ENCODE peak calls at places on chromosomes 7 and 10, in ten cellular contexts. I is HepG2, W is H1, T is neural progenitor cell, X is MM.1S, S is PC-3, V is fibroblast of lung, Q is GM23248, D is endothelial cell of umbilical vein, L is HCT116. K is an unnamed sample.

GRCh38 chr10:28716748-28717147 is 39.4 kb downstream of the BAMBI start:
- DNase-seq in V (no peak), X (no peak), S (no peak), D (no peak), W (no peak), L (no peak), T (no peak), Q (no peak), I (no peak), K (no peak)

GRCh38 chr7:1898628-1899185 is 228.6 kb downstream of the ELFN1 start:
- DNase-seq in S (no peak), W (no peak), L (no peak), X (no peak), D (no peak), I (no peak), V (no peak), Q (no peak), T (no peak), K (no peak)

GRCh38 chr10:51937736-51938135 is 238.3 kb upstream of the CSTF2T start:
- DNase-seq in X (no peak), V (peak), T (no peak), S (no peak), I (no peak), D (no peak), Q (peak), W (no peak), L (no peak), K (no peak)

GRCh38 chr10:3056280-3057037 is 10.9 kb upstream of the PFKP start:
- DNase-seq in I (no peak), Q (no peak), V (no peak), S (no peak), T (no peak), D (no peak), W (no peak), L (no peak), X (no peak), K (no peak)

GRCh38 chr10:117090831-117091230 is 47.2 kb downstream of the VAX1 start:
- DNase-seq in W (no peak), S (no peak), I (no peak), L (no peak), T (no peak), V (no peak), X (no peak), D (no peak), Q (no peak), K (no peak)

GRCh38 chr7:57412168-57412567 is 37.8 kb upstream of the ZNF716 start:
- DNase-seq in S (no peak), Q (no peak), L (no peak), W (no peak), T (no peak), X (no peak), V (no peak), D (no peak), I (no peak), K (no peak)

GRCh38 chr10:30828680-30829079 is 199.1 kb upstream of the LYZL2 start:
- DNase-seq in X (no peak), V (no peak), S (no peak), L (no peak), T (no peak), I (no peak), Q (no peak), W (no peak), D (no peak), K (no peak)

GRCh38 chr7:4960363-4960762 is 1.4 kb upstream of the MMD2 start:
- DNase-seq in W (no peak), X (no peak), I (no peak), D (no peak), Q (no peak), L (no peak), S (no peak), V (no peak), T (no peak), K (no peak)

GRCh38 chr10:299512-299911 is 164.3 kb downstream of the ZMYND11 start:
- DNase-seq in Q (no peak), W (no peak), D (no peak), X (no peak), V (no peak), S (no peak), L (no peak), I (no peak), T (no peak), K (no peak)

GRCh38 chr7:41190615-41191014 is 512.3 kb downstream of the INHBA start:
- DNase-seq in T (no peak), I (no peak), X (no peak), L (no peak), S (no peak), Q (no peak), W (no peak), D (peak), V (no peak), K (no peak)

GRCh38 chr7:140312141-140312846 is 86.0 kb downstream of the SLC37A3 start:
- DNase-seq in Q (no peak), W (no peak), I (no peak), L (no peak), T (no peak), S (no peak), V (no peak), X (no peak), D (no peak), K (no peak)

GRCh38 chr10:80289451-80290287 is at the start of gene MAT1A:
- DNase-seq in Q (peak), L (peak), X (no peak), W (peak), S (no peak), D (no peak), T (no peak), I (peak), V (peak), K (no peak)

GRCh38 chr7:112079671-112080070 is 126.5 kb downstream of the DOCK4 start:
- DNase-seq in Q (peak), L (no peak), T (no peak), W (no peak), I (no peak), D (no peak), S (peak), V (peak), X (peak), K (no peak)

GRCh38 chr7:55164527-55164926 is 145.7 kb downstream of the EGFR start:
- DNase-seq in T (no peak), V (no peak), D (no peak), I (no peak), X (no peak), L (no peak), Q (no peak), S (no peak), W (no peak), K (no peak)

GRCh38 chr10:59648711-59649201 is 60.9 kb downstream of the SLC16A9 start:
- DNase-seq in X (no peak), T (peak), W (no peak), I (no peak), D (no peak), V (no peak), S (no peak), Q (peak), L (no peak), K (no peak)

GRCh38 chr10:89556590-89556989 is 21.2 kb upstream of the SLC16A12 start:
- DNase-seq in S (peak), D (no peak), Q (no peak), V (no peak), X (no peak), L (no peak), T (no peak), W (no peak), I (no peak), K (no peak)

GRCh38 chr7:54728411-54728810 is 30.6 kb downstream of the SEC61G start:
- DNase-seq in I (no peak), T (no peak), W (peak), Q (no peak), V (no peak), S (no peak), D (no peak), L (no peak), X (no peak), K (no peak)

GRCh38 chr7:157544980-157545680 is 208.3 kb downstream of the DNAJB6 start:
- DNase-seq in I (no peak), V (no peak), W (no peak), L (no peak), S (no peak), X (no peak), Q (no peak), T (no peak), D (no peak), K (no peak)

GRCh38 chr10:1526427-1527055 is 210.8 kb downstream of the ADARB2 start:
- DNase-seq in L (no peak), V (no peak), I (no peak), Q (no peak), W (no peak), X (no peak), D (no peak), T (no peak), S (no peak), K (peak)

GRCh38 chr10:116182426-116182825 is 90.6 kb downstream of the GFRA1 start:
- DNase-seq in V (no peak), T (no peak), S (no peak), X (no peak), D (no peak), W (no peak), I (no peak), Q (no peak), L (no peak), K (no peak)

GRCh38 chr7:78620931-78621330 is 822.4 kb downstream of the PHTF2 start:
- DNase-seq in D (peak), L (no peak), S (peak), T (peak), W (peak), X (peak), Q (no peak), V (peak), I (peak), K (peak)

GRCh38 chr7:115911466-115911865 is 119.1 kb downstream of the TFEC start:
- DNase-seq in X (peak), D (no peak), I (no peak), S (no peak), L (no peak), T (no peak), V (peak), Q (no peak), W (no peak), K (no peak)

GRCh38 chr10:35579726-35580420 is 25.3 kb upstream of the GJD4 start:
- DNase-seq in T (no peak), X (no peak), I (no peak), D (no peak), L (no peak), V (no peak), Q (no peak), S (no peak), W (no peak), K (no peak)

GRCh38 chr7:27168265-27168947 is 3.1 kb upstream of the HOXA9 start:
- DNase-seq in W (no peak), Q (peak), S (peak), L (no peak), T (peak), V (no peak), D (peak), I (no peak), X (no peak), K (no peak)

GRCh38 chr10:119401671-119402395 is 140.7 kb downstream of the RGS10 start:
- DNase-seq in V (peak), T (no peak), I (peak), D (peak), L (peak), Q (peak), S (peak), W (no peak), X (no peak), K (no peak)

GRCh38 chr7:151706568-151707469 is 170.1 kb downstream of the PRKAG2 start:
- DNase-seq in D (no peak), I (no peak), W (no peak), S (no peak), X (no peak), Q (peak), V (peak), T (no peak), L (no peak), K (no peak)

GRCh38 chr7:130902755-130903357 is 168.8 kb upstream of the KLF14 start:
- DNase-seq in Q (no peak), V (no peak), D (no peak), X (no peak), I (no peak), S (peak), L (no peak), T (no peak), W (no peak), K (no peak)

GRCh38 chr7:12619461-12620069 is 49.0 kb downstream of the SCIN start:
- DNase-seq in W (no peak), X (no peak), I (no peak), L (no peak), V (no peak), Q (no peak), D (no peak), S (no peak), T (no peak), K (no peak)

GRCh38 chr10:75180592-75180991 is 30.0 kb upstream of the VDAC2 start:
- DNase-seq in T (no peak), W (no peak), X (no peak), Q (peak), V (no peak), D (peak), I (no peak), L (no peak), S (no peak), K (no peak)

GRCh38 chr10:79077488-79078173 is 8.9 kb downstream of the ZMIZ1 start:
- DNase-seq in X (no peak), I (no peak), V (no peak), W (no peak), D (no peak), T (no peak), L (no peak), Q (no peak), S (no peak), K (no peak)
- H3K9ac ChIP-seq in X (no peak), I (no peak), V (no peak), W (no peak), D (no peak), T (no peak), L (no peak), Q (no peak), S (no peak), K (no peak)

GRCh38 chr10:99732033-99732912 is at the start of the genes COX15 and CUTC:
- DNase-seq in X (peak), S (peak), I (peak), L (peak), Q (peak), T (peak), D (peak), V (peak), W (peak), K (peak)
- H3K4me3 ChIP-seq in X (peak), S (peak), I (peak), L (peak), Q (peak), T (peak), D (peak), V (peak), W (peak), K (peak)

DNA sequence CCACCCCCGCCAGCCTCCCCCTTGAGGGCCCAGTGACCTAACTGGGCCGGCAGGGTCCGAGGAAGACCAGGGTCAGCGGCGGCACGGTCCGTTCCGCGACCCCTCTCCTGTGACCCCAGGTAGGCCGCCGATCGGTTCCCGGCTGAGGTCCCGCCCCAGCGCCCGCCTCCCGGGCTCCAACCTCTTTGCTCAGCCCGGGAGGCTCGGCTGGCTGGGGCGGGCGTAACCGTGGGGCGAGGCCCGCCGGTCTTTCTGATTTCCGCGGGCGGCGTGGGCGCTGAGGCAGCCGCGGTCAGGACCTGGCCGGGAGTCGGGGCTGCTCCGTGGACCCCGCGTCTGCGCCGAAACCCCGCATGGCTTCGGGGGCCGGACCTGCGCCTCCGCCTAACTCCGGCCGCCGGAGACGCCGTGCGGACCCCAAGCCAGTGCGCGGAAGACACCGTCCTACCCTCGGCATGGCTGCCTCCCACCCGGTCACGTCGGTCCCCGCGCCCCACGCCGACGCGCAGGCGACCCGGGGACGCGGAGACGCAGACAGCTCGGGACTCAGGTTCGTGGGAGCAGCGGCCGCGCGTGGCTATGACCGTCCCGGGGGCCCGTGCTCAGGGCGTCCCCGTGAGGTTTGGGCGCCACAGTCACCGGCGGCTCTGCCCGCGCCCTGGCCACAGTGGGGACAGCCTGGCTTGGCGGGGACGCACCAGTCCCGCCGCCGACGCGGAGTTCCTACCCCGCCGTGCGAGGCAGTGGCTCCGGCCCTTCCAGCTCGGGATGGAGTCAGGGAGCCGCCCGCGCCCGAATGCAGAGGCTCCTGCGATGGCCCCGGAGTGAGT is 1.0 kb upstream of the VENTX start:
- DNase-seq in X (no peak), W (no peak), L (no peak), Q (peak), I (no peak), S (no peak), V (no peak), D (no peak), T (peak), K (no peak)
- TF ChIP-seq EZH2 in X (no peak), W (peak), L (no peak), Q (no peak), I (no peak), S (no peak), V (peak), D (peak), T (peak), K (no peak)

DNA sequence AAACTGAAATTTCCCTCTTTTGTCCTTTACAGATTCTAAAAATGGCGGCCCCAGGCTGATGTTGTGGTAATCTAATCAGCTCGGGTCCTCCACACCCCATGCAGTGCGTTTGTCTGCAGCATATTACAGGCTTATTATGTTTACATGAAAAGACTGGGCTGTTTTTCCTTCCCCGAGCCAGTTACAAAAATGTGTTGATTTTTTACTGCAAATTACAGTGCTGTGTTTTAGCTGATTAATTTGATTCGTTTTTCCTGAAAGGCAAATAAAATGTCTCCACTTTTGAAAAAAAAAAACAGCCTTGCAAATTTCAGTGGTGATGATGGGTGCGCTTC is 1.6 kb downstream of the KMT2E start:
- DNase-seq in I (no peak), S (peak), D (peak), X (peak), W (no peak), L (no peak), T (peak), Q (peak), V (peak), K (peak)
- H3K9ac ChIP-seq in I (peak), S (peak), D (peak), X (peak), W (peak), L (peak), T (peak), Q (peak), V (peak), K (peak)

DNA sequence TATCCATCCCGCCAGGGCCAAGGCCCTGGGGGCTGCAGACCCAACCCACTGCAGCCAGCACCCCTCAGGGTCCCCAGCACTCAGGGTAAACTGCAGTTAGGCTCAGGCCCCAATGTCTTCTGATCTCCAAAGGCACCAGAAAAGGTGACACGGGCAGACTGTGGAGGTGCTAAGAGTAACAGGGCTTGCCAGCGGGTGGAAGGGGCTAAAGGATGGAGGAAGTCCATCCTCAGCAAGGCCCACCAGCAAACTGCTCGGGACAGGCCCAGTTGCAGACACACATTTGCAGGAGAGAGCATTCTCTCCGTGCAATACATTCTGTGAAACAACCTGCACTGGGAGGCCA is 95.6 kb upstream of the DDC start:
- DNase-seq in T (no peak), X (no peak), W (no peak), V (no peak), L (no peak), I (no peak), D (no peak), S (no peak), Q (no peak), K (no peak)
- H3K4me3 ChIP-seq in T (no peak), X (no peak), W (no peak), V (no peak), L (no peak), I (no peak), D (no peak), S (no peak), Q (no peak), K (no peak)

DNA sequence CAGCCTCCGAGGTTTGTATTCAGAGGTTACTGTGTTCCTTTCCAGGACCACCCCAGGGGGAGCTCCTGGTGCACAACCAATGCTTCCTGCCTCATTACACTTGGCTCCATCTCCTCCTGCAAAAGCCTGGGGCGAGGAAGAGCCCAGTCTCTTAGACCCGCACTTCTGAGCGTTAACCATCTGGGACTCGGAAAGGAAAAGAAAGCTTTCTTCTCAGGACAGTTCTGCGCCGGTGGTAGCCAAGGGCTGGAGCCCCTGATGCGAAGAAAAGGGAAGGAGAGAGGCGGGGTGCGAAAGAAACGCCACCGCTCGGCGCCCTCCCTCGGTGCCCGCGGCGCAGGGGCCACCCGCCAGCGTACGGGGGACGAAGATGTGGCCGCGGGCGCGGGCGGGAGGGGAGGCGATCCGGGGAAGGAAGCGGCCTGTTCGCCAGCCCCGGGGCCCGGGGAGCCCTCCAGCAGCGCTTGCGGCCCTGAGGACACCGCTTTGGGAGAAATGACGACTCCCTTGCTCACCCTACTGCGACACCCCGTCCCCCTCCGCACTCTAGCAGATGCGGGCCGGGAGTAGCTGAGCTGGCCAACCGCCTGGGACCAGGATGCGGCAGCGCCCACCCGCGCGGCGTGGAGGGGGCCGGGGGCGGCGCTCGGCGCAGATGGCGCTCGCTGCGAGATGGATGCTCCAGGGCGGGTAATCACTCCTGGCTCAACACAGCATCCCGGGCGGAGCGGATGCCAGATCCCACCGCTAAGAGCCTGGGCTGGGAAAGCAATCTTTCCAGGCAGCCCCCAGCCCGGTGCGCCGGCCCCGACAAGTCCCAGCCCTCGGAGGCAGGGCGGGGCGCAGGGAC is 1.3 kb downstream of the NRCAM start:
- DNase-seq in V (peak), S (no peak), X (no peak), I (no peak), Q (peak), D (peak), W (no peak), T (peak), L (no peak), K (no peak)
- TF ChIP-seq EZH2 in V (no peak), S (no peak), X (no peak), I (peak), Q (no peak), D (no peak), W (peak), T (no peak), L (no peak), K (no peak)